ENCODE peak calls at places on chromosomes 2 and 18, in eight cellular contexts. One of them, this sample, is unnamed. For H3K9me3, the result is how much of the 10 kb centered on the place peaks cover.

GRCh38 chr2:149365826-149366583 is 35.6 kb downstream of the LYPD6 start:
- DNase-seq in IMR-90: peak
- DNase-seq in SK-N-SH: peak
- DNase-seq in colonic mucosa: peak
- DNase-seq in keratinocyte: peak
- DNase-seq in GM12878: no peak
- DNase-seq in fibroblast of lung: peak
- DNase-seq in HepG2: peak
- DNase-seq in this sample: no peak

GRCh38 chr2:48560546-48561209 is 30.7 kb downstream of the STON1 start:
- DNase-seq in SK-N-SH: peak
- DNase-seq in GM12878: no peak
- DNase-seq in IMR-90: no peak
- DNase-seq in fibroblast of lung: no peak
- DNase-seq in colonic mucosa: no peak
- DNase-seq in keratinocyte: no peak
- DNase-seq in HepG2: no peak
- DNase-seq in this sample: no peak

GRCh38 chr2:7819860-7820259 is 862.0 kb upstream of the ID2 start:
- DNase-seq in HepG2: no peak
- DNase-seq in colonic mucosa: no peak
- DNase-seq in keratinocyte: no peak
- DNase-seq in SK-N-SH: no peak
- DNase-seq in fibroblast of lung: no peak
- DNase-seq in GM12878: no peak
- DNase-seq in IMR-90: no peak
- DNase-seq in this sample: no peak

GRCh38 chr2:225056330-225057073 is 14.2 kb upstream of the DOCK10 start:
- DNase-seq in fibroblast of lung: peak
- DNase-seq in GM12878: no peak
- DNase-seq in SK-N-SH: no peak
- DNase-seq in IMR-90: peak
- DNase-seq in keratinocyte: no peak
- DNase-seq in HepG2: no peak
- DNase-seq in colonic mucosa: no peak
- DNase-seq in this sample: no peak

GRCh38 chr2:125070726-125071505 is 1045.8 kb downstream of the CNTNAP5 start:
- DNase-seq in SK-N-SH: no peak
- DNase-seq in IMR-90: no peak
- DNase-seq in fibroblast of lung: no peak
- DNase-seq in keratinocyte: no peak
- DNase-seq in GM12878: no peak
- DNase-seq in HepG2: no peak
- DNase-seq in colonic mucosa: no peak
- DNase-seq in this sample: no peak

GRCh38 chr2:177295479-177295878 is 31.0 kb upstream of the NFE2L2 start:
- DNase-seq in SK-N-SH: no peak
- DNase-seq in IMR-90: peak
- DNase-seq in HepG2: no peak
- DNase-seq in GM12878: no peak
- DNase-seq in colonic mucosa: no peak
- DNase-seq in fibroblast of lung: peak
- DNase-seq in keratinocyte: no peak
- DNase-seq in this sample: no peak

GRCh38 chr18:70659026-70659726 is 370.3 kb downstream of the SOCS6 start:
- DNase-seq in fibroblast of lung: no peak
- DNase-seq in HepG2: no peak
- DNase-seq in IMR-90: peak
- DNase-seq in keratinocyte: no peak
- DNase-seq in colonic mucosa: no peak
- DNase-seq in SK-N-SH: no peak
- DNase-seq in GM12878: no peak
- DNase-seq in this sample: no peak

GRCh38 chr2:237886702-237887481 is 27.5 kb downstream of the RAMP1 start:
- DNase-seq in HepG2: no peak
- DNase-seq in IMR-90: peak
- DNase-seq in GM12878: no peak
- DNase-seq in fibroblast of lung: peak
- DNase-seq in colonic mucosa: no peak
- DNase-seq in keratinocyte: no peak
- DNase-seq in SK-N-SH: peak
- DNase-seq in this sample: peak

GRCh38 chr18:49723648-49724180 is 89.6 kb downstream of the ACAA2 start:
- DNase-seq in GM12878: peak
- DNase-seq in SK-N-SH: no peak
- DNase-seq in fibroblast of lung: peak
- DNase-seq in colonic mucosa: peak
- DNase-seq in HepG2: peak
- DNase-seq in IMR-90: peak
- DNase-seq in keratinocyte: no peak
- DNase-seq in this sample: peak

GRCh38 chr2:177735318-177735803 is 337.2 kb downstream of the PDE11A start:
- DNase-seq in SK-N-SH: no peak
- DNase-seq in fibroblast of lung: no peak
- DNase-seq in HepG2: no peak
- DNase-seq in colonic mucosa: no peak
- DNase-seq in GM12878: no peak
- DNase-seq in IMR-90: no peak
- DNase-seq in keratinocyte: no peak
- DNase-seq in this sample: no peak

GRCh38 chr2:224086226-224086911 is 47.3 kb upstream of the SERPINE2 start:
- DNase-seq in GM12878: no peak
- DNase-seq in HepG2: peak
- DNase-seq in fibroblast of lung: peak
- DNase-seq in IMR-90: peak
- DNase-seq in colonic mucosa: no peak
- DNase-seq in keratinocyte: peak
- DNase-seq in SK-N-SH: no peak
- DNase-seq in this sample: no peak

GRCh38 chr18:10194592-10194991 is 259.8 kb upstream of the APCDD1 start:
- DNase-seq in SK-N-SH: no peak
- DNase-seq in GM12878: no peak
- DNase-seq in IMR-90: no peak
- DNase-seq in colonic mucosa: no peak
- DNase-seq in keratinocyte: no peak
- DNase-seq in fibroblast of lung: no peak
- DNase-seq in HepG2: no peak
- DNase-seq in this sample: peak

GRCh38 chr2:229081411-229081810 is 189.7 kb downstream of the PID1 start:
- DNase-seq in fibroblast of lung: peak
- DNase-seq in colonic mucosa: no peak
- DNase-seq in keratinocyte: no peak
- DNase-seq in GM12878: no peak
- DNase-seq in HepG2: no peak
- DNase-seq in IMR-90: no peak
- DNase-seq in SK-N-SH: no peak
- DNase-seq in this sample: no peak

GRCh38 chr2:60213865-60214657 is 339.4 kb downstream of the BCL11A start:
- DNase-seq in HepG2: no peak
- DNase-seq in GM12878: no peak
- DNase-seq in SK-N-SH: no peak
- DNase-seq in keratinocyte: peak
- DNase-seq in fibroblast of lung: no peak
- DNase-seq in IMR-90: no peak
- DNase-seq in colonic mucosa: peak
- DNase-seq in this sample: no peak

DNA sequence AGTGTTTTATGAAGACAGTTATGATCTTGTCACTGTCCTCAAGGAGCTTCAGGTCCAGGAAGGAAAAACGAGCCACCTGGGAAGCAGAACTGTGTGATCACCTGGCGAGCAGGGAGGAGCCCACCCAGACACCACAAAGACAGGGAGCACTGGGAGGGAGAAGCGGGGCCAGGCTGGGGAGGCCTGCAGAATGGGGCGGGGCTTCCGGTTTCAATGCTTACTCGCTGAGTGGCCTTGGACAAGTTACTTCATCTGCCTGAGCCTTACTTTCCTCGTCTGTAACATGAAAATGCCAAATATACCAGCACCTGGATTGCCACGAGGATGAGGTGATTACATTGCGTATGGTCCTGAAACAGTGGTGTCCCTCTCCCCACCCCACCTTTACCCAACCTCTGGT is 227.5 kb downstream of the ANKRD30B start:
- DNase-seq in keratinocyte: no peak
- DNase-seq in colonic mucosa: no peak
- DNase-seq in SK-N-SH: no peak
- DNase-seq in HepG2: no peak
- DNase-seq in GM12878: no peak
- DNase-seq in IMR-90: no peak
- DNase-seq in fibroblast of lung: no peak
- DNase-seq in this sample: no peak
- H3K9me3 ChIP-seq in keratinocyte: under half
- H3K9me3 ChIP-seq in colonic mucosa: under half
- H3K9me3 ChIP-seq in SK-N-SH: under half
- H3K9me3 ChIP-seq in HepG2: under half
- H3K9me3 ChIP-seq in GM12878: under half
- H3K9me3 ChIP-seq in IMR-90: under half
- H3K9me3 ChIP-seq in fibroblast of lung: under half
- H3K9me3 ChIP-seq in this sample: under half

DNA sequence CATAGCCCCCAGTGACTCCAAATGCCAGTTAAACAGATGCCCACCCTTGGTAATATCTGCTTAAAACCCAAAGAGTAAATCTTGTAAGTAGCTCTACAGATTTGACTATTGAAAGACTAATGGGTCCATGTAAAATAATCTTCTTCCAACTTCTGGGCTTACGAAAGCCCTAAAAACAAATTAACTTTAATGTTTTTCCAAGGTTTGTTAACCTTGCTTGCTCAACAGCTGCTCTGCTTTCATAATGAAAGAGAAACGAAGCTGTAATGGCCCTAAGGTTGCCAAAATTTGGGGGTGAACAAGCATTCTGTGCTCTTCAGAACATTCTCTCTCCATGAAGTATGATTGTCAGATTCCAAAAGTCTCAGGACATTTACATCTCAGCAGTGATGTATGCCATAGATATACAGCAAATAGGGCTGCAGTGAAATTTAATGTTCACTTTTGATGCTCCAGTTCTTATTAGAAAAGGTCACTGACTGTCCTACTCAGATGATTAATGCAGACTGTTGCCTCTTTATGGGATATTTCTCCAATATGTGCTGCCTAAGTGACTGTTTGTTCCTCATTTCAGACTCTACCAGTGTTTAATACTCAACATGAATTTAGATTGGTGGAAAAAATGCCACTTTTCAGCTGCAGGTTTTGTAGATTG is 436.3 kb upstream of the CHST9 start:
- DNase-seq in SK-N-SH: no peak
- DNase-seq in colonic mucosa: no peak
- DNase-seq in fibroblast of lung: no peak
- DNase-seq in HepG2: no peak
- DNase-seq in IMR-90: no peak
- DNase-seq in GM12878: no peak
- DNase-seq in keratinocyte: no peak
- DNase-seq in this sample: no peak
- H3K4me3 ChIP-seq in SK-N-SH: no peak
- H3K4me3 ChIP-seq in colonic mucosa: no peak
- H3K4me3 ChIP-seq in fibroblast of lung: no peak
- H3K4me3 ChIP-seq in HepG2: no peak
- H3K4me3 ChIP-seq in IMR-90: no peak
- H3K4me3 ChIP-seq in GM12878: no peak
- H3K4me3 ChIP-seq in keratinocyte: no peak
- H3K4me3 ChIP-seq in this sample: no peak

GRCh38 chr2:170973225-170973491 is 44.1 kb downstream of the GORASP2 start:
- DNase-seq in colonic mucosa: no peak
- DNase-seq in HepG2: no peak
- DNase-seq in fibroblast of lung: no peak
- DNase-seq in keratinocyte: no peak
- DNase-seq in SK-N-SH: no peak
- DNase-seq in GM12878: no peak
- DNase-seq in IMR-90: no peak
- DNase-seq in this sample: no peak

GRCh38 chr2:170975127-170975942 is 46.3 kb downstream of the GORASP2 start:
- DNase-seq in SK-N-SH: no peak
- DNase-seq in GM12878: no peak
- DNase-seq in IMR-90: no peak
- DNase-seq in colonic mucosa: no peak
- DNase-seq in keratinocyte: no peak
- DNase-seq in HepG2: no peak
- DNase-seq in fibroblast of lung: no peak
- DNase-seq in this sample: no peak

GRCh38 chr2:170972508-170973224 is 43.6 kb downstream of the GORASP2 start:
- DNase-seq in fibroblast of lung: peak
- DNase-seq in keratinocyte: no peak
- DNase-seq in HepG2: no peak
- DNase-seq in colonic mucosa: no peak
- DNase-seq in SK-N-SH: peak
- DNase-seq in IMR-90: no peak
- DNase-seq in GM12878: no peak
- DNase-seq in this sample: no peak

GRCh38 chr2:170974304-170974993 is 45.4 kb downstream of the GORASP2 start:
- DNase-seq in HepG2: peak
- DNase-seq in IMR-90: no peak
- DNase-seq in keratinocyte: no peak
- DNase-seq in SK-N-SH: no peak
- DNase-seq in colonic mucosa: peak
- DNase-seq in GM12878: no peak
- DNase-seq in fibroblast of lung: peak
- DNase-seq in this sample: peak

GRCh38 chr2:170973492-170974303 is 44.6 kb downstream of the GORASP2 start:
- DNase-seq in keratinocyte: no peak
- DNase-seq in fibroblast of lung: peak
- DNase-seq in IMR-90: peak
- DNase-seq in GM12878: peak
- DNase-seq in colonic mucosa: peak
- DNase-seq in SK-N-SH: peak
- DNase-seq in HepG2: peak
- DNase-seq in this sample: peak
- H3K9ac ChIP-seq in keratinocyte: peak
- H3K9ac ChIP-seq in fibroblast of lung: peak
- H3K9ac ChIP-seq in IMR-90: peak
- H3K9ac ChIP-seq in GM12878: peak
- H3K9ac ChIP-seq in colonic mucosa: peak
- H3K9ac ChIP-seq in SK-N-SH: peak
- H3K9ac ChIP-seq in HepG2: peak
- H3K9ac ChIP-seq in this sample: peak

GRCh38 chr2:173720310-173720709 is 244.9 kb downstream of the SP3 start:
- DNase-seq in GM12878: no peak
- DNase-seq in keratinocyte: no peak
- DNase-seq in colonic mucosa: no peak
- DNase-seq in SK-N-SH: no peak
- DNase-seq in HepG2: no peak
- DNase-seq in fibroblast of lung: peak
- DNase-seq in IMR-90: peak
- DNase-seq in this sample: no peak

GRCh38 chr2:173713904-173714555 is 251.1 kb downstream of the SP3 start:
- DNase-seq in fibroblast of lung: no peak
- DNase-seq in keratinocyte: no peak
- DNase-seq in GM12878: no peak
- DNase-seq in colonic mucosa: no peak
- DNase-seq in HepG2: no peak
- DNase-seq in SK-N-SH: no peak
- DNase-seq in IMR-90: no peak
- DNase-seq in this sample: no peak

GRCh38 chr2:173719471-173719870 is 245.7 kb downstream of the SP3 start:
- DNase-seq in fibroblast of lung: peak
- DNase-seq in GM12878: no peak
- DNase-seq in colonic mucosa: no peak
- DNase-seq in IMR-90: no peak
- DNase-seq in SK-N-SH: no peak
- DNase-seq in HepG2: no peak
- DNase-seq in keratinocyte: no peak
- DNase-seq in this sample: no peak

GRCh38 chr2:173715483-173715882 is 249.7 kb downstream of the SP3 start:
- DNase-seq in IMR-90: no peak
- DNase-seq in HepG2: no peak
- DNase-seq in fibroblast of lung: peak
- DNase-seq in keratinocyte: peak
- DNase-seq in SK-N-SH: no peak
- DNase-seq in GM12878: no peak
- DNase-seq in colonic mucosa: no peak
- DNase-seq in this sample: no peak

GRCh38 chr2:173716458-173717052 is 248.6 kb downstream of the SP3 start:
- DNase-seq in fibroblast of lung: peak
- DNase-seq in GM12878: no peak
- DNase-seq in IMR-90: no peak
- DNase-seq in keratinocyte: peak
- DNase-seq in HepG2: no peak
- DNase-seq in SK-N-SH: no peak
- DNase-seq in colonic mucosa: no peak
- DNase-seq in this sample: no peak
- H3K9me3 ChIP-seq in fibroblast of lung: under half
- H3K9me3 ChIP-seq in GM12878: under half
- H3K9me3 ChIP-seq in IMR-90: under half
- H3K9me3 ChIP-seq in keratinocyte: under half
- H3K9me3 ChIP-seq in HepG2: under half
- H3K9me3 ChIP-seq in SK-N-SH: under half
- H3K9me3 ChIP-seq in colonic mucosa: under half
- H3K9me3 ChIP-seq in this sample: under half